ENCODE peak calls at places on chromosomes 11 and 22, in four cellular contexts. D, Q, J and H are unnamed samples.
A peak's percentile ranks its signal among the peaks of the same experiment; 100 is the strongest.

GRCh38 chr11:3905080-3905953 is 49.9 kb downstream of the STIM1 start:
- DNase-seq in Q (peak; percentile 99), J (peak; percentile 91), D (no peak), H (peak; percentile 62)

GRCh38 chr22:46002757-46003270 is 25.9 kb upstream of the WNT7B start:
- DNase-seq in D (no peak), Q (no peak), J (peak; percentile 43), H (no peak)

GRCh38 chr11:19711911-19712280 is 741 bp upstream of the NAV2 start:
- DNase-seq in J (no peak), Q (no peak), D (no peak), H (no peak)

GRCh38 chr22:50041361-50042065 is 16.6 kb downstream of the TTLL8 start:
- DNase-seq in J (no peak), D (no peak), Q (no peak), H (no peak)

GRCh38 chr11:92954003-92954402 is 15.4 kb upstream of the MTNR1B start:
- DNase-seq in Q (no peak), J (no peak), D (no peak), H (no peak)

GRCh38 chr11:29914203-29914930 is 102.5 kb downstream of the KCNA4 start:
- DNase-seq in Q (peak; percentile 31), J (no peak), D (no peak), H (no peak)

GRCh38 chr11:133118563-133119303 is 413.6 kb downstream of the OPCML start:
- DNase-seq in J (no peak), Q (no peak), D (no peak), H (no peak)

GRCh38 chr11:30196400-30197206 is 34.2 kb upstream of the FSHB start:
- DNase-seq in D (no peak), J (peak; percentile 49), Q (peak; percentile 65), H (no peak)

GRCh38 chr11:911031-911889 is 650 bp upstream of the CHID1 start:
- DNase-seq in Q (peak; percentile 29), D (no peak), J (peak; percentile 28), H (no peak)

GRCh38 chr11:92830382-92831148 is 138.9 kb upstream of the MTNR1B start:
- DNase-seq in J (no peak), Q (no peak), D (no peak), H (no peak)

GRCh38 chr11:6321961-6322362 is 1.7 kb upstream of the CAVIN3 start:
- DNase-seq in Q (no peak), D (no peak), J (peak; percentile 37), H (no peak)

GRCh38 chr22:30187726-30188407 is 58.7 kb downstream of the LIF start:
- DNase-seq in J (no peak), D (no peak), Q (no peak), H (no peak)

GRCh38 chr11:64874841-64875240 is 3.6 kb downstream of the EHD1 start:
- DNase-seq in J (no peak), Q (no peak), D (no peak), H (no peak)

GRCh38 chr11:105706025-105706530 is 96.2 kb downstream of the GRIA4 start:
- DNase-seq in Q (no peak), D (no peak), J (no peak), H (no peak)

GRCh38 chr11:10701982-10702381 is 8.4 kb upstream of the IRAG1 start:
- DNase-seq in Q (no peak), D (no peak), J (peak; percentile 25), H (no peak)

GRCh38 chr22:44840611-44841322 is 88.4 kb downstream of the ARHGAP8 start:
- DNase-seq in Q (no peak), D (no peak), J (no peak), H (no peak)

GRCh38 chr11:128180446-128181089 is 406.8 kb downstream of the ETS1 start:
- DNase-seq in D (no peak), J (peak; percentile 97), Q (peak; percentile 62), H (peak; percentile 80)

GRCh38 chr11:3177931-3178330 is 12.8 kb upstream of the OSBPL5 start:
- DNase-seq in Q (no peak), J (peak; percentile 59), D (no peak), H (no peak)

GRCh38 chr11:128894685-128895084 is 3.5 kb downstream of the KCNJ5 start:
- DNase-seq in D (no peak), Q (no peak), J (no peak), H (no peak)

GRCh38 chr11:38481391-38481790 is 1883.4 kb upstream of the RAG2 start:
- DNase-seq in D (no peak), Q (no peak), J (no peak), H (no peak)

GRCh38 chr11:76661835-76662434 is 8.6 kb downstream of the LRRC32 start:
- DNase-seq in D (no peak), Q (peak; percentile 38), J (no peak), H (no peak)

GRCh38 chr11:36249271-36249670 is 40.0 kb downstream of the COMMD9 start:
- DNase-seq in J (peak; percentile 71), Q (no peak), D (no peak), H (no peak)

GRCh38 chr11:78253797-78254196 is 65.1 kb downstream of the USP35 start:
- DNase-seq in D (no peak), J (peak; percentile 63), Q (no peak), H (no peak)

GRCh38 chr22:19723165-19723989 is at the start of gene GP1BB:
- DNase-seq in Q (peak; percentile 50), J (peak; percentile 34), D (no peak), H (no peak)

GRCh38 chr11:44623321-44623715 is 57.9 kb downstream of the CD82 start:
- DNase-seq in J (no peak), Q (peak; percentile 6), D (no peak), H (no peak)

GRCh38 chr22:39396156-39396796 is 3.3 kb upstream of the TAB1 start:
- DNase-seq in J (no peak), D (no peak), Q (no peak), H (no peak)

GRCh38 chr11:122268601-122269130 is 152.7 kb upstream of the BLID start:
- DNase-seq in D (no peak), Q (no peak), J (peak; percentile 52), H (no peak)

GRCh38 chr11:103091441-103091809 is 535 bp downstream of the DCUN1D5 start:
- DNase-seq in J (peak; percentile 43), D (no peak), Q (peak; percentile 50), H (no peak)

GRCh38 chr11:47566166-47566546 is 757 bp downstream of the PTPMT1 start:
- DNase-seq in Q (peak; percentile 55), J (peak; percentile 25), D (no peak), H (no peak)

GRCh38 chr22:41197046-41197807 is 7.9 kb upstream of the L3MBTL2 start:
- DNase-seq in D (no peak), Q (peak; percentile 88), J (peak; percentile 59), H (no peak)

GRCh38 chr22:44191036-44191454 is 10.3 kb downstream of the PARVG start:
- DNase-seq in J (no peak), Q (no peak), D (no peak), H (no peak)

GRCh38 chr11:118264568-118265470 is 722 bp upstream of the MPZL2 start:
- DNase-seq in Q (no peak), D (no peak), J (no peak), H (no peak)

GRCh38 chr22:46064236-46064965 is 85.9 kb upstream of the PPARA start:
- DNase-seq in Q (no peak), J (peak; percentile 39), D (no peak), H (no peak)

GRCh38 chr22:35842954-35843353 is 125.3 kb downstream of the APOL5 start:
- DNase-seq in D (no peak), Q (peak; percentile 49), J (peak; percentile 72), H (no peak)

GRCh38 chr22:31857247-31857646 is 87.1 kb upstream of the YWHAH start:
- DNase-seq in Q (no peak), D (no peak), J (no peak), H (no peak)

GRCh38 chr11:36151933-36152580 is 137.2 kb downstream of the COMMD9 start:
- DNase-seq in J (no peak), D (no peak), Q (peak; percentile 6), H (no peak)

GRCh38 chr22:43385770-43386641 is 25.8 kb upstream of the MPPED1 start:
- DNase-seq in J (peak; percentile 64), Q (peak; percentile 84), D (no peak), H (no peak)

GRCh38 chr11:13292970-13293369 is 15.4 kb downstream of the BMAL1 start:
- DNase-seq in Q (no peak), D (no peak), J (no peak), H (no peak)

GRCh38 chr11:66070604-66071325 is 693 bp downstream of the PACS1 start:
- DNase-seq in D (no peak), Q (peak; percentile 55), J (peak; percentile 47), H (no peak)

GRCh38 chr11:80227915-80228314 is 787.1 kb upstream of the TENM4 start:
- DNase-seq in D (no peak), J (no peak), Q (no peak), H (no peak)
- H3K4me2 ChIP-seq in D (no peak overlapping the region), J (no peak overlapping the region), Q (no peak overlapping the region), H (no peak overlapping the region)

DNA sequence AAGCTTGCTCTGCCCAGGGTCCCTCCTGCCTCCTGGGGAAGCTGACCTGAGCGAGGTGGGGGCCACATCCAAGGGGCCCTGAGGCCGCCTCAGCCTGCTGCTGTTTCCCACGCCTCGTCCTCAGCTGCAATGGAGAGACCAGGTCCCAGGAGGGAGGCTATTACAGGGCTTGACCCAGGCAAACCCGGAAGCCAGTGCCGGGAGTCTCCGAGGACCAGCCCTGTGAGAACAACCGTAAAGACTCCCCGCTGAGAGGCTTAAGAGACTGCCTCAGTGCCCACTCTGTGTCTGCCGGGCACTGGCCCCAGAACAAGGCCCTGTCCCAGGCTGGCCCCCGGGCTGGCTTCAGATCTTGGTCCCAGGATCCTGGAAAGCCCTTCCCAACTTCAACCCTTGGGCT is 124.3 kb upstream of the FGF3 start:
- DNase-seq in D (no peak), J (no peak), Q (no peak), H (no peak)
- H3K27me3 ChIP-seq in D (no peaks in the 10 kb centered on the region), J (no peaks in the 10 kb centered on the region), Q (no peaks in the 10 kb centered on the region), H (peaks cover 5% of the 10 kb centered on the region)

DNA sequence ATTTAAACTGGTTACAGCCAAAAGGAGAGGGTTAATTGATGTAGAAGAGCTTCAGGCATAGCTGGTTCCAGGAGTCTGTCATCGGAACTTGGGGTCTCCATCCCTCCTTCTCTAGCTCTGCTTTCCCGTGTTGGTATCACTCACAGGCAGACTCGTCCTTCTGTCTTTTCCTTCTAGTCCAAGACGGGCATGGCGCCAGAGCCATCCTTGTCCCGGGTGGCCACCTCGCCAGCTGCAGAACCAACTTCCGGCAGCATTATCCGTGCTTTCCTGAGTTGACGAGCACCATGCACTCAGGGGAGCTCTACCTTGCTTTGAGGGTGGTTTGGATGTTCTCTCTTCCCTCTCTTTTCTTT is 14.7 kb downstream of the LINC01488 start:
- DNase-seq in Q (no peak), D (no peak), J (no peak), H (no peak)
- H3K4me2 ChIP-seq in Q (no peak overlapping the region), D (no peak overlapping the region), J (no peak overlapping the region), H (no peak overlapping the region)

DNA sequence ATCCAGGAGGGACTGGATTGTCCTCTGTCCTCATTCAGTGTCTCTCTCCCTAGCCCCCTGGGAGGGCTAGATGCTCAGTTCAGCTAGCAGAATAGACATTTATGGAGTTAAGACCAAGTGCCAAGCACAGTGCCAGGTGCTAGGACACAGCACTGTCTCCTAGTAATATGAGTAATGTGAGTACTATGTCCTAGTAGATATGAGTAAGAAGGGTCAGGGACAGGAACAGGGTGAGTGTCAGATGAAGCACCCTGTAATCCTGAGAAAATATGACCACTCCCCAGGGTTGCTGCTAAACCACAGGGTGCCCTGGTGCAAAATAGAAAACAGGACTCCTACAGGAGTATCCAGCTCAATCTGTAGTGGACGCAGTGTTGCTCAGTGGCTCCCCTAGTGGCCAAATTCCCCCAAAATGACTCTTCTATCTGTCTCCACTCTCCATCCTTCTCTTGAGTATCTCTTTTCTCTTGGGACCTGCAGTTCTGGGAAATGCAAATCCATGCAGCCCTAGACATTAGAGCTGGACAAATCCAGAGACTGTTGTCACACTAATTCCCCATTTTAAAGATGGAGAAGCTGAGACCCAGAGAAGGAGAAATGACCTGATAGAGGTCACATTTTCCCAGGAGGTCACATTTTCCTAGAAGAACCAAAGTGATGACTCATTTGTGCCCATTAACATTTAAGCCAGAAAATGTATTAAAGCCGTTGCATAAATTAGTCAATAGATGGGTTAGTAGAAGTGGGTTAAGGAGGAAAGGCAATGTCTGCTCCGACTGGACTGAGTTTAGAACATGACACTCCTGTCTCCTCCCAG is 214.3 kb downstream of the NXPE2 start:
- DNase-seq in Q (peak; percentile 3), J (no peak), D (no peak), H (no peak)
- H3K27me3 ChIP-seq in Q (no peaks in the 10 kb centered on the region), J (no peaks in the 10 kb centered on the region), D (no peaks in the 10 kb centered on the region), H (no peaks in the 10 kb centered on the region)